ENCODE peak calls at places on chromosomes 1 and 21, in five cellular contexts. A is heart right ventricle, B is cardiac fibroblast, N is AG10803, Y is WTC11. Q is an unnamed sample.

GRCh38 chr1:81201779-81202178 is 599.0 kb upstream of the ADGRL2 start:
- DNase-seq in Y (no peak), A (no peak), B (no peak), N (no peak), Q (no peak)

GRCh38 chr1:41371630-41372599 is 10.7 kb downstream of the FOXO6 start:
- DNase-seq in B (no peak), Y (peak), A (peak), N (no peak), Q (no peak)

GRCh38 chr1:27598288-27598687 is 5.7 kb downstream of the AHDC1 start:
- DNase-seq in A (peak), B (peak), N (no peak), Y (peak), Q (no peak)

GRCh38 chr21:15732290-15732995 is 2.7 kb downstream of the USP25 start:
- DNase-seq in A (no peak), Y (no peak), B (peak), N (peak), Q (peak)

GRCh38 chr1:6743189-6744101 is 41.8 kb upstream of the CAMTA1 start:
- DNase-seq in A (peak), N (peak), Y (peak), B (peak), Q (peak)

GRCh38 chr1:229430761-229431269 is 3.1 kb downstream of the ACTA1 start:
- DNase-seq in A (peak), N (peak), Y (peak), B (peak), Q (peak)

GRCh38 chr21:27643326-27643725 is 676.4 kb upstream of the ADAMTS5 start:
- DNase-seq in Y (no peak), B (no peak), A (no peak), N (no peak), Q (no peak)

GRCh38 chr1:115183711-115184259 is 94.5 kb upstream of the TSPAN2 start:
- DNase-seq in B (peak), N (peak), A (peak), Y (no peak), Q (no peak)

GRCh38 chr1:167722152-167722869 is 529 bp downstream of the MPZL1 start:
- DNase-seq in Y (peak), N (no peak), A (no peak), B (peak), Q (peak)

GRCh38 chr1:152110365-152110859 is 4.8 kb downstream of the TCHH start:
- DNase-seq in Y (peak), B (peak), N (peak), A (peak), Q (peak)

GRCh38 chr1:55363261-55363660 is 148.1 kb upstream of the USP24 start:
- DNase-seq in B (peak), N (peak), Y (no peak), A (no peak), Q (peak)

GRCh38 chr21:42619841-42620240 is 33.6 kb upstream of the PDE9A start:
- DNase-seq in Y (no peak), B (no peak), N (no peak), A (no peak), Q (no peak)

GRCh38 chr1:70314706-70315304 is 39.7 kb downstream of the ANKRD13C start:
- DNase-seq in B (no peak), Y (no peak), N (no peak), A (no peak), Q (no peak)

GRCh38 chr1:231684333-231685244 is 58.0 kb downstream of the DISC1 start:
- DNase-seq in Y (no peak), B (no peak), N (no peak), A (no peak), Q (peak)

GRCh38 chr1:205597691-205598314 is 34.0 kb downstream of the ELK4 start:
- DNase-seq in A (peak), N (no peak), B (peak), Y (no peak), Q (peak)

GRCh38 chr1:41627491-41628280 is 143.2 kb upstream of the EDN2 start:
- DNase-seq in Y (no peak), N (no peak), A (no peak), B (no peak), Q (no peak)

GRCh38 chr1:201912832-201913231 is 24.1 kb downstream of the SHISA4 start:
- DNase-seq in Y (no peak), N (no peak), B (peak), A (no peak), Q (no peak)

GRCh38 chr1:169060010-169060722 is 46.3 kb upstream of the ATP1B1 start:
- DNase-seq in Y (no peak), B (peak), A (no peak), N (no peak), Q (no peak)

GRCh38 chr21:17785403-17785788 is 33.8 kb downstream of the C21orf91 start:
- DNase-seq in N (no peak), Y (no peak), A (no peak), B (no peak), Q (no peak)

GRCh38 chr1:233543338-233544255 is 70.3 kb upstream of the KCNK1 start:
- DNase-seq in A (no peak), N (peak), B (peak), Y (no peak), Q (no peak)

GRCh38 chr1:201685485-201685884 is 143.5 kb upstream of the IPO9 start:
- DNase-seq in B (no peak), Y (no peak), A (no peak), N (no peak), Q (no peak)

GRCh38 chr1:209808059-209808494 is 2.1 kb upstream of the IRF6 start:
- DNase-seq in N (peak), Y (no peak), B (peak), A (peak), Q (peak)

GRCh38 chr1:49016030-49016991 is 239.6 kb upstream of the BEND5 start:
- DNase-seq in Y (peak), N (peak), A (no peak), B (no peak), Q (no peak)

GRCh38 chr1:162876751-162877150 is 15.8 kb upstream of the CCDC190 start:
- DNase-seq in B (no peak), Y (no peak), N (no peak), A (no peak), Q (no peak)

GRCh38 chr1:25022361-25023189 is 92.5 kb upstream of the RUNX3 start:
- DNase-seq in A (peak), Y (no peak), N (peak), B (peak), Q (no peak)

GRCh38 chr1:17545354-17545753 is 5.9 kb downstream of the ARHGEF10L start:
- DNase-seq in Y (no peak), N (peak), B (peak), A (no peak), Q (no peak)

GRCh38 chr21:39120876-39121599 is 62.2 kb downstream of the PSMG1 start:
- DNase-seq in Y (peak), A (no peak), B (peak), N (no peak), Q (no peak)

GRCh38 chr1:74771913-74772515 is 39.1 kb downstream of the TYW3 start:
- DNase-seq in Y (no peak), N (peak), A (no peak), B (peak), Q (peak)

GRCh38 chr21:42746593-42747266 is 93.3 kb downstream of the PDE9A start:
- DNase-seq in A (no peak), Y (no peak), N (no peak), B (no peak), Q (no peak)

GRCh38 chr1:98824724-98825123 is 163.2 kb downstream of the SNX7 start:
- DNase-seq in A (no peak), Y (no peak), N (no peak), B (no peak), Q (no peak)

GRCh38 chr21:30480145-30480544 is at the start of gene KRTAP19-1:
- DNase-seq in A (no peak), Y (no peak), B (no peak), N (no peak), Q (no peak)

GRCh38 chr21:37699024-37699770 is 217.1 kb downstream of the KCNJ6 start:
- DNase-seq in Y (no peak), B (no peak), A (no peak), N (no peak), Q (no peak)

Q was measured in endothelial cell of umbilical vein.